ENCODE peak calls at places on chromosome 18, in eight cellular contexts. I, Y, J, S, H, A, N and V are unnamed samples.
A peak's percentile ranks its signal among the peaks of the same experiment; 100 is the strongest.

GRCh38 chr18:36633961-36634412 is 194.8 kb downstream of the TPGS2 start:
- DNase-seq in I (no peak), Y (no peak), H (no peak), S (no peak), N (no peak), J (no peak), A (no peak), V (no peak)

GRCh38 chr18:42338683-42339082 is 383.6 kb downstream of the PIK3C3 start:
- DNase-seq in A (no peak), I (no peak), H (no peak), S (no peak), N (no peak), Y (no peak), J (no peak), V (no peak)

GRCh38 chr18:67417864-67418523 is 98.5 kb downstream of the DSEL start:
- DNase-seq in Y (peak; percentile 39), A (no peak), N (no peak), H (peak; percentile 5), S (no peak), J (no peak), I (no peak), V (no peak)

GRCh38 chr18:48689548-48689947 is 150.7 kb downstream of the CTIF start:
- DNase-seq in H (no peak), Y (no peak), A (no peak), J (no peak), N (no peak), I (no peak), S (no peak), V (no peak)

GRCh38 chr18:25103468-25104155 is 248.4 kb downstream of the ZNF521 start:
- DNase-seq in J (no peak), H (no peak), Y (no peak), I (no peak), A (no peak), N (no peak), S (no peak), V (no peak)

GRCh38 chr18:30618567-30618966 is 424.0 kb downstream of the DSC3 start:
- DNase-seq in A (no peak), J (no peak), N (no peak), Y (no peak), S (no peak), I (no peak), H (no peak), V (no peak)

GRCh38 chr18:24543408-24544140 is 83.1 kb downstream of the HRH4 start:
- DNase-seq in Y (no peak), H (no peak), J (no peak), S (no peak), A (no peak), N (no peak), I (no peak), V (no peak)

GRCh38 chr18:13454363-13455150 is 236.0 kb downstream of the LDLRAD4 start:
- DNase-seq in S (peak; percentile 16), J (no peak), A (no peak), Y (no peak), N (no peak), H (no peak), I (no peak), V (no peak)

GRCh38 chr18:69528439-69528838 is 127.8 kb downstream of the DOK6 start:
- DNase-seq in S (no peak), Y (no peak), N (no peak), H (peak; percentile 0), J (no peak), I (no peak), A (no peak), V (no peak)

GRCh38 chr18:54224379-54225014 is at the start of gene MBD2:
- DNase-seq in I (peak; percentile 94), H (peak; percentile 66), A (peak; percentile 88), J (peak; percentile 96), N (peak; percentile 93), S (peak; percentile 96), Y (peak; percentile 92), V (peak; percentile 96)

GRCh38 chr18:49841236-49842217 is 28.2 kb upstream of the ACAA2 start:
- DNase-seq in N (no peak), J (no peak), A (no peak), I (no peak), Y (no peak), H (no peak), S (no peak), V (no peak)

GRCh38 chr18:43422483-43422882 is 145.2 kb upstream of the SYT4 start:
- DNase-seq in J (no peak), S (peak; percentile 39), N (no peak), I (no peak), A (no peak), H (no peak), Y (peak; percentile 0), V (no peak)

GRCh38 chr18:55086931-55087330 is 127.7 kb upstream of the CCDC68 start:
- DNase-seq in S (no peak), A (no peak), I (no peak), J (no peak), H (no peak), Y (no peak), N (no peak), V (no peak)

GRCh38 chr18:79585395-79586370 is 93.9 kb upstream of the CTDP1 start:
- DNase-seq in I (peak; percentile 18), A (no peak), J (peak; percentile 21), H (no peak), Y (no peak), S (peak; percentile 20), N (no peak), V (peak; percentile 6)

GRCh38 chr18:9234528-9234927 is 97.9 kb downstream of the ANKRD12 start:
- DNase-seq in I (no peak), Y (no peak), N (no peak), A (no peak), S (no peak), H (no peak), J (no peak), V (no peak)

GRCh38 chr18:26654173-26655009 is 106.0 kb upstream of the KCTD1 start:
- DNase-seq in H (no peak), N (no peak), S (no peak), A (no peak), I (no peak), Y (peak; percentile 41), J (no peak), V (no peak)
- TF ChIP-seq CTCF in H (peak; percentile 37), N (no peak), S (no peak), A (no peak), I (no peak), Y (peak; percentile 44), J (no peak), V (no peak)

DNA sequence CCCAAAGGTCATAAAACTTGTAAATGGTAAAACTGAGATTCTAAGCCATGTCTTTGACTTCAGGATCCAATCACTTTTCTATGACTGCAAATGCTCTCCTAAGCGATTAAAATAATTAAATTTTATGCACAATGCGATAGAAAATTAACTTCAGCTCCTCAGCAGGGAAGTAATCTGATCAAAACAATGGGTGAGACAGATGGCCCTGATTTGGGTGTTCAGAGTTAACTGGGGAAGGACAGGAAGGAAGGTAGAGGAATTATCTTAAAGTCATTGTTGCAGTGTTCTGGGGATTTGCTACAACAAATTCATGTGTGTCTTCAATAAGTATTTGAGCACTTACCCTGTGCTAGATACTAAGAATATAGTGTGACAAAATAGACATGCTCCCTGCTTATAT is 446.0 kb upstream of the MEX3C start:
- DNase-seq in I (no peak), A (no peak), Y (no peak), N (no peak), S (no peak), H (no peak), J (no peak), V (no peak)
- TF ChIP-seq CTCF in I (no peak), A (no peak), Y (no peak), N (no peak), S (no peak), H (no peak), J (no peak), V (no peak)

GRCh38 chr18:41324934-41325333 is 630.1 kb upstream of the PIK3C3 start:
- DNase-seq in S (no peak), N (no peak), Y (no peak), I (no peak), A (no peak), J (no peak), H (peak; percentile 44), V (no peak)
- TF ChIP-seq CTCF in S (no peak), N (no peak), Y (no peak), I (no peak), A (no peak), J (no peak), H (no peak), V (no peak)

DNA sequence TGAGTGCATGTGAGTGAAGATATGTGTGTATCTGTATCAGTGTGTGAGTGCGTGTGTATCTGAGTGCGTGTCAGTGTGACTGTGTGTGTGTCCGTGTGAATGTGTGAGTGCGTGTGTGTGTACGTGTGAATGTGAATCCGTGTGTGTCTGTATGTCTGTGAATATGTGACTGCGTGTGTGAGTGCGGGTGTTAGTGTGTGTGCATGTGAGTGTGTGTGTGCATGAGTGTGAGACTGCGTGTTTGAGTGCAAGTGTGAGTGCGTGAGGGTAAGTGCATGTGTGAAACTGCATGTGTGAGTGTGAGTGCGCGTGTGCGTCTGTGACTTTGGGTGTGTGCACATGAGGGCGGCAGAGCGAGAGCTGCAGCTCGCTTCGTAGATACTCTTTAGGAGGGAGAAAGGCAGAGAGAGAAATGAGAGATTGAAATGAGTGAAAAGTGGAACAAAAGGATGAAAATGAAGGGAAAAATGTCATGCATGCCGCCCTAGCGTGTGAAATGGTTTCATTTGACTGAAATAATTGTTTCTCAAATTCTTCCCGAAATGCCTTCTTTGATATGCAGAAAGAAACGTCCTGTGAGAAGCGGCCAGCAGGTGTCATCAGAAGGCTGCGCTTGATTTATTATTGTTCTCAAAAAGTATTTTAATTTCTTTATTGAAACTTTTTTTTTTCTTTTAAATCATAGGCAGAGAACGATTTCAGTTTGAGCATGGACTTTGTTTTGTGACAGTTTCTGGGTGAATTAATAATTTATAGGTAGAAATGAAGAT is 25.6 kb downstream of the ZNF407 start:
- DNase-seq in I (no peak), N (no peak), H (no peak), A (no peak), J (no peak), Y (no peak), S (no peak), V (no peak)
- TF ChIP-seq CTCF in I (no peak), N (peak; percentile 51), H (peak; percentile 60), A (peak; percentile 55), J (peak; percentile 48), Y (peak; percentile 39), S (peak; percentile 65), V (peak; percentile 24)

GRCh38 chr18:31657823-31658669 is 26.3 kb downstream of the B4GALT6 start:
- DNase-seq in N (no peak), H (no peak), S (no peak), I (no peak), A (no peak), J (no peak), Y (no peak), V (no peak)
- TF ChIP-seq CTCF in N (no peak), H (no peak), S (no peak), I (no peak), A (no peak), J (no peak), Y (no peak), V (no peak)

GRCh38 chr18:35127201-35127600 is 86.0 kb downstream of the MAPRE2 start:
- DNase-seq in H (no peak), N (no peak), I (no peak), J (no peak), S (peak; percentile 67), Y (peak; percentile 38), A (no peak), V (no peak)
- TF ChIP-seq CTCF in H (no peak), N (no peak), I (no peak), J (no peak), S (peak; percentile 64), Y (no peak), A (no peak), V (no peak)

GRCh38 chr18:62288669-62289016 is 36.5 kb upstream of the TNFRSF11A start:
- DNase-seq in S (no peak), Y (no peak), N (no peak), I (no peak), H (no peak), A (no peak), J (no peak), V (no peak)
- TF ChIP-seq CTCF in S (no peak), Y (no peak), N (no peak), I (no peak), H (no peak), A (no peak), J (no peak), V (no peak)